ENCODE peak calls at places on chromosomes 13 and 19, in eight cellular contexts. Z is left ventricle myocardium inferior, G is PC-9, M is dorsolateral prefrontal cortex, D is body of pancreas, N is hepatocyte, F is brain microvascular endothelial cell, V is cardiac muscle cell. L is an unnamed sample.

GRCh38 chr13:85508683-85509329 is 290.4 kb downstream of the SLITRK6 start:
- DNase-seq in Z (no peak), G (no peak), M (no peak), D (no peak), N (no peak), F (peak), V (peak), L (no peak)

GRCh38 chr13:53368948-53369347 is 340.3 kb downstream of the OLFM4 start:
- DNase-seq in Z (no peak), G (no peak), M (no peak), D (no peak), N (no peak), F (no peak), V (no peak), L (no peak)

GRCh38 chr19:16369306-16369663 is 44.7 kb downstream of the KLF2 start:
- DNase-seq in Z (no peak), G (no peak), M (no peak), D (no peak), N (no peak), F (no peak), V (no peak), L (no peak)

GRCh38 chr19:29268103-29268502 is 55.2 kb upstream of the UQCRFS1 start:
- DNase-seq in Z (no peak), G (no peak), M (no peak), D (no peak), N (no peak), F (no peak), V (no peak), L (no peak)

GRCh38 chr13:76884167-76884566 is 2.0 kb downstream of the KCTD12 start:
- DNase-seq in Z (peak), G (no peak), M (no peak), D (peak), N (peak), F (peak), V (peak), L (no peak)

GRCh38 chr13:97235549-97236206 is 13.5 kb downstream of the MBNL2 start:
- DNase-seq in Z (no peak), G (no peak), M (no peak), D (peak), N (peak), F (no peak), V (no peak), L (no peak)

GRCh38 chr19:42090687-42091086 is 14.7 kb downstream of the ZNF574 start:
- DNase-seq in Z (no peak), G (no peak), M (no peak), D (no peak), N (no peak), F (no peak), V (no peak), L (no peak)

GRCh38 chr13:66102864-66103263 is 1127.3 kb downstream of the PCDH9 start:
- DNase-seq in Z (no peak), G (no peak), M (no peak), D (no peak), N (no peak), F (no peak), V (peak), L (no peak)

GRCh38 chr19:1855828-1856255 is 7.5 kb downstream of the KLF16 start:
- DNase-seq in Z (no peak), G (no peak), M (no peak), D (no peak), N (no peak), F (no peak), V (no peak), L (no peak)

GRCh38 chr19:13094285-13094595 is 8.4 kb downstream of the LYL1 start:
- DNase-seq in Z (no peak), G (no peak), M (no peak), D (no peak), N (no peak), F (no peak), V (no peak), L (no peak)

GRCh38 chr13:34847751-34848150 is 94.3 kb upstream of the NBEA start:
- DNase-seq in Z (no peak), G (no peak), M (no peak), D (no peak), N (no peak), F (no peak), V (no peak), L (no peak)

GRCh38 chr13:45441633-45442032 is 23.1 kb upstream of the COG3 start:
- DNase-seq in Z (no peak), G (no peak), M (no peak), D (no peak), N (no peak), F (peak), V (peak), L (no peak)

GRCh38 chr13:109274188-109274821 is 512.1 kb downstream of the IRS2 start:
- DNase-seq in Z (no peak), G (peak), M (no peak), D (peak), N (peak), F (peak), V (peak), L (no peak)

GRCh38 chr13:34521166-34521565 is 420.9 kb upstream of the NBEA start:
- DNase-seq in Z (no peak), G (no peak), M (no peak), D (no peak), N (no peak), F (no peak), V (no peak), L (no peak)

GRCh38 chr19:18771328-18772242 is 19.5 kb downstream of the COMP start:
- DNase-seq in Z (no peak), G (no peak), M (no peak), D (no peak), N (no peak), F (no peak), V (no peak), L (no peak)

GRCh38 chr13:64684685-64685431 is 2545.3 kb downstream of the PCDH9 start:
- DNase-seq in Z (no peak), G (no peak), M (no peak), D (no peak), N (no peak), F (peak), V (peak), L (no peak)

GRCh38 chr19:46076951-46077814 is 36.4 kb upstream of the IGFL4 start:
- DNase-seq in Z (no peak), G (peak), M (peak), D (peak), N (peak), F (peak), V (peak), L (no peak)
- H3K4me3 ChIP-seq in Z (peak), G (peak), M (peak), D (no peak), N (peak), F (peak), V (peak), L (peak)

GRCh38 chr13:98273824-98274786 is 97.0 kb upstream of the RNF113B start:
- DNase-seq in Z (no peak), G (no peak), M (no peak), D (no peak), N (no peak), F (no peak), V (no peak), L (no peak)
- H3K27ac ChIP-seq in Z (no peak), G (no peak), M (no peak), D (peak), N (peak), F (peak), V (peak), L (no peak)

GRCh38 chr19:5307655-5308054 is 33.0 kb downstream of the PTPRS start:
- DNase-seq in Z (no peak), G (no peak), M (no peak), D (no peak), N (no peak), F (no peak), V (no peak), L (no peak)

GRCh38 chr19:5306531-5306930 is 34.1 kb downstream of the PTPRS start:
- DNase-seq in Z (no peak), G (no peak), M (no peak), D (no peak), N (no peak), F (no peak), V (no peak), L (no peak)

GRCh38 chr19:5308471-5309437 is 31.9 kb downstream of the PTPRS start:
- DNase-seq in Z (peak), G (no peak), M (peak), D (peak), N (peak), F (peak), V (peak), L (peak)

GRCh38 chr19:5312058-5312457 is 28.6 kb downstream of the PTPRS start:
- DNase-seq in Z (no peak), G (no peak), M (no peak), D (no peak), N (no peak), F (no peak), V (no peak), L (no peak)

DNA sequence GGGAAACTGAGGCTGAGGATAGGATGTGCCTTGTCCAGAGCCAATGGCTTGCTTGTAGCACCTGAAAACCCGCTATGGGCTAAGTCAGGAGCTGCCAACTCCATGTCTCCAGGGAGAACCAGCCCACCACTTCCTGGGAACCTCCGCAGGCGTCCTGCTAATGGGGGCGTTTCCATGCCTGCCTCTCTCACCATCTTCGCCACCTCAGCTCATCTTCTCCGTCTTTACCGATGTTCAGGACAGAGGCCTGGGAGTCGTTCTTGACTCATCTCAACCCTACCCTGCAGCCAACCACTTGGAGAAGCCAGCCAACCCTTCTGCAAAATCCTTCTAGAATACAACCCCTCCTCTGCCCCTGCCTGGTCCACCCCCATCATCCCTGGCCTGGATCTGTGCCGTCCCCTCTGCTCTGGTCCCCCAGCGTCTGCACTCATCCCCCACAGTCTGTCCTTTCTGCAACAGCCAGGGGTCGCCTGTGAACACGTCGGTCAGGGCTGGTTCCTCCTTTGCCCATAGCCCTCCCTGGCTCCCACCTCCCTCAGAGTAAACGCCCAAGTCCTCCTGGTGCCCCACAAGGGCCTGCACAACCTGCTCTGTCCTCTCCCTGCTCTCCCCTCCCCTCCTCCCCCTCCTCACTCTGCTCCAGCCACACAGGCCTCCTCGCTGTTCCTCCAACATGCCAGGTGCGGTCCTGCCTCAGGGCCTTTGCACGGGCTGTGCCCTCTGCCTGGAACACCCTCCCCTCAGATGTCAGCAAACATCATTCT is 31.0 kb downstream of the PTPRS start:
- DNase-seq in Z (no peak), G (no peak), M (no peak), D (no peak), N (no peak), F (no peak), V (peak), L (no peak)
- TF ChIP-seq CTCF in Z (no peak), G (no peak), M (no peak), D (no peak), N (no peak), F (peak), V (peak), L (no peak)

DNA sequence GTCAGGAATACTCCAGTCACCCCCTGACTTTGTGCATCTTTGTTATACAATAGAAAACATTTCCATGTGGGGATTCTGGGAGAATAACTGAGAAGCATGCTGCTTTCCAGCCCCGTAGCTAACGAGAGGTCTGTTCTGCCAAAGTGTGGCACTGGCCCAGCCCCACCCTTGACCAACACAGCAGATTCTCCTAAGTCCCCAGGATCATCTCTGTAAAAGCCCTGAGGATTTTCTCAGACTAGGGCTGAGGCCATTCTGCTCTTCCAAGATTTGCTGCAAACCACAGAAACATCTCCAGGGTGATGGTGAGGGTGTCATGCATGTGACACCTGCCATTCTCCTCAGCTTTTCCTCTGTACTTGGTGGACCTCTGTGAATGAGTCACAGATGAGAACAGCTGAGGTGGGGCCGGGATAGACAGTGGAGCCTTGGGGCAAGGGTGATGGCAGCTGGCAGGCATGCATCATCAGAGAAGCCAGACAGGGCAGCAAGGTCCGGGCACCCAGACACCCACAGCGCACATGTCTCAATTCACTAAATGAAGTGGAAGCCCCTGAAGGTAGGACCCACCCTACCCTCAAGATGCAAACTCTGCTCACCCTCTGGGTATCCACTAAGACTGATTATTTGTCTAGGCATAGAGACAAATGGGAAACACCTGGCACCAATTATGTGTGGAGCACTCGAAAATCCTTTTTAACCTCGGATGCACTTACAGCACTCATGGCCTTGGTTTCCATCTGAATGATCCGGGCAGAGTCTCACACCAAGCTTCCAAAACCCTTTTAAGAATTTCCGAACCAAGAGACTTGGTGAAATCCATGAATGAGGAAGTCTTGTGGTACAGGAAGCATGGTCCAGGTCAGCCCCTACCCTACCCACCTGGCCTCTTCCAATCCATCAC is 20.1 kb upstream of the DOCK9 start:
- DNase-seq in Z (no peak), G (peak), M (no peak), D (no peak), N (no peak), F (no peak), V (no peak), L (no peak)
- H3K4me3 ChIP-seq in Z (no peak), G (no peak), M (no peak), D (no peak), N (no peak), F (no peak), V (no peak), L (no peak)

DNA sequence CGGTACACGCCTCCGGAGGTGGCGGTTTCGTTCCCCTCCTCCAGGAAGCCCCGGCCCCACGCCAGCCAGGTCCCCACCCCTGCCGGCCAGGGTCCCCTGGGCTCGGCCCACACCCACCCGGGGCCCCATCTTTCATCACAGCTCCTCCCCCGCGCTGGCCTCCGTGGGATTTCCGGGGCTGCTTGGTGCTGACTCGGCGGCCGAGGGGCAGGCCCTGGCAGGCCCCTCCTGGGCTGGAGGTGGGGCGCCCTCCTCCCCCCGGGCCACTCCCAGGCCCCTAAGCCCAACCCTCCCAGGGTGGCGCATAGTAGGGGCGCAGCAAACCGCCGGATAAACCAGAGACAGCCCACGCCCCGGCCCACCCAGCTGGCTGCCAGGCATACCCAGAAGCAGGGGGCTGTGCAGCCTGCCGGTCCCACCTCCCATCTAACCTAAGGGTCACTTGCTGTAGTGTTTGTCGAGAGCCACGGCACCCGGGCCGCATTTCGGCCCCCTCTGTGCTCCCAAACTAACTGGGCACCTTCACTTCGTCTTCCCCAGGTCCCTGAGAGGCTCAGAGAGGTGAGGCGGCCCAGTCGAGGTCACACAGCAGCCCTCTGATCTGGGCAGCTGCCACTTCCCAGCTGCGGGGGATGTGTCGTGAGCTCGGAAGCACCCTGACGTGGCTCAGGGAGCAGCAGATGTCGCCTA is 6.6 kb downstream of the ZBTB7A start:
- DNase-seq in Z (peak), G (no peak), M (no peak), D (peak), N (peak), F (no peak), V (peak), L (no peak)
- H3K27ac ChIP-seq in Z (peak), G (peak), M (peak), D (peak), N (peak), F (peak), V (peak), L (peak)

L was measured in thoracic aorta.